ENCODE peak calls at places on chromosomes 5 and 9, in eight cellular contexts. One of them, this sample, is unnamed.

GRCh38 chr5:147685991-147686390 is 96.5 kb downstream of the JAKMIP2 start:
- DNase-seq in 8988T: no peak
- DNase-seq in non-pigmented ciliary epithelial cell: no peak
- DNase-seq in DMS153: no peak
- DNase-seq in activated CD4-positive, alpha-beta T cell treated with anti-CD3 and anti-CD28 coated beads, Interleukin-2, amount 50 U/mL, for 1 hour: no peak
- DNase-seq in putamen: peak
- DNase-seq in Peyer's patch: no peak
- DNase-seq in stimulated activated CD4-positive, alpha-beta T cell treated with anti-CD3 and anti-CD28 coated beads, TNF-alpha, amount 100 ng/mL, for 1 hour: no peak
- DNase-seq in this sample: no peak

GRCh38 chr5:125551246-125551645 is 804.8 kb upstream of the ZNF608 start:
- DNase-seq in stimulated activated CD4-positive, alpha-beta T cell treated with anti-CD3 and anti-CD28 coated beads, TNF-alpha, amount 100 ng/mL, for 1 hour: no peak
- DNase-seq in Peyer's patch: no peak
- DNase-seq in DMS153: no peak
- DNase-seq in activated CD4-positive, alpha-beta T cell treated with anti-CD3 and anti-CD28 coated beads, Interleukin-2, amount 50 U/mL, for 1 hour: no peak
- DNase-seq in 8988T: no peak
- DNase-seq in non-pigmented ciliary epithelial cell: no peak
- DNase-seq in putamen: no peak
- DNase-seq in this sample: no peak

GRCh38 chr5:157290156-157290980 is 24.4 kb downstream of the CYFIP2 start:
- DNase-seq in non-pigmented ciliary epithelial cell: peak
- DNase-seq in activated CD4-positive, alpha-beta T cell treated with anti-CD3 and anti-CD28 coated beads, Interleukin-2, amount 50 U/mL, for 1 hour: no peak
- DNase-seq in stimulated activated CD4-positive, alpha-beta T cell treated with anti-CD3 and anti-CD28 coated beads, TNF-alpha, amount 100 ng/mL, for 1 hour: no peak
- DNase-seq in DMS153: no peak
- DNase-seq in putamen: no peak
- DNase-seq in Peyer's patch: no peak
- DNase-seq in 8988T: no peak
- DNase-seq in this sample: no peak

GRCh38 chr9:36912620-36913019 is 121.4 kb downstream of the PAX5 start:
- DNase-seq in Peyer's patch: no peak
- DNase-seq in stimulated activated CD4-positive, alpha-beta T cell treated with anti-CD3 and anti-CD28 coated beads, TNF-alpha, amount 100 ng/mL, for 1 hour: no peak
- DNase-seq in DMS153: no peak
- DNase-seq in non-pigmented ciliary epithelial cell: no peak
- DNase-seq in 8988T: no peak
- DNase-seq in putamen: no peak
- DNase-seq in activated CD4-positive, alpha-beta T cell treated with anti-CD3 and anti-CD28 coated beads, Interleukin-2, amount 50 U/mL, for 1 hour: no peak
- DNase-seq in this sample: no peak

GRCh38 chr9:77016526-77017504 is 2.6 kb upstream of the FOXB2 start:
- DNase-seq in activated CD4-positive, alpha-beta T cell treated with anti-CD3 and anti-CD28 coated beads, Interleukin-2, amount 50 U/mL, for 1 hour: no peak
- DNase-seq in non-pigmented ciliary epithelial cell: no peak
- DNase-seq in putamen: no peak
- DNase-seq in stimulated activated CD4-positive, alpha-beta T cell treated with anti-CD3 and anti-CD28 coated beads, TNF-alpha, amount 100 ng/mL, for 1 hour: no peak
- DNase-seq in 8988T: peak
- DNase-seq in Peyer's patch: no peak
- DNase-seq in DMS153: no peak
- DNase-seq in this sample: no peak

GRCh38 chr5:115770466-115770865 is 46.0 kb downstream of the CDO1 start:
- DNase-seq in non-pigmented ciliary epithelial cell: no peak
- DNase-seq in DMS153: no peak
- DNase-seq in 8988T: no peak
- DNase-seq in stimulated activated CD4-positive, alpha-beta T cell treated with anti-CD3 and anti-CD28 coated beads, TNF-alpha, amount 100 ng/mL, for 1 hour: no peak
- DNase-seq in putamen: no peak
- DNase-seq in activated CD4-positive, alpha-beta T cell treated with anti-CD3 and anti-CD28 coated beads, Interleukin-2, amount 50 U/mL, for 1 hour: no peak
- DNase-seq in Peyer's patch: no peak
- DNase-seq in this sample: no peak

GRCh38 chr5:65809817-65810531 is 88.0 kb downstream of the NLN start:
- DNase-seq in DMS153: no peak
- DNase-seq in putamen: peak
- DNase-seq in stimulated activated CD4-positive, alpha-beta T cell treated with anti-CD3 and anti-CD28 coated beads, TNF-alpha, amount 100 ng/mL, for 1 hour: no peak
- DNase-seq in activated CD4-positive, alpha-beta T cell treated with anti-CD3 and anti-CD28 coated beads, Interleukin-2, amount 50 U/mL, for 1 hour: no peak
- DNase-seq in 8988T: no peak
- DNase-seq in non-pigmented ciliary epithelial cell: no peak
- DNase-seq in Peyer's patch: no peak
- DNase-seq in this sample: no peak

GRCh38 chr9:130994135-130994534 is 14.8 kb upstream of the LAMC3 start:
- DNase-seq in DMS153: no peak
- DNase-seq in 8988T: no peak
- DNase-seq in non-pigmented ciliary epithelial cell: no peak
- DNase-seq in putamen: no peak
- DNase-seq in activated CD4-positive, alpha-beta T cell treated with anti-CD3 and anti-CD28 coated beads, Interleukin-2, amount 50 U/mL, for 1 hour: no peak
- DNase-seq in stimulated activated CD4-positive, alpha-beta T cell treated with anti-CD3 and anti-CD28 coated beads, TNF-alpha, amount 100 ng/mL, for 1 hour: no peak
- DNase-seq in Peyer's patch: no peak
- DNase-seq in this sample: no peak

GRCh38 chr5:180130291-180130869 is 58.8 kb upstream of the RNF130 start:
- DNase-seq in activated CD4-positive, alpha-beta T cell treated with anti-CD3 and anti-CD28 coated beads, Interleukin-2, amount 50 U/mL, for 1 hour: no peak
- DNase-seq in putamen: no peak
- DNase-seq in non-pigmented ciliary epithelial cell: no peak
- DNase-seq in 8988T: no peak
- DNase-seq in DMS153: no peak
- DNase-seq in stimulated activated CD4-positive, alpha-beta T cell treated with anti-CD3 and anti-CD28 coated beads, TNF-alpha, amount 100 ng/mL, for 1 hour: no peak
- DNase-seq in Peyer's patch: peak
- DNase-seq in this sample: no peak

GRCh38 chr9:123311250-123311753 is 42.9 kb upstream of the STRBP start:
- DNase-seq in non-pigmented ciliary epithelial cell: no peak
- DNase-seq in 8988T: no peak
- DNase-seq in activated CD4-positive, alpha-beta T cell treated with anti-CD3 and anti-CD28 coated beads, Interleukin-2, amount 50 U/mL, for 1 hour: no peak
- DNase-seq in stimulated activated CD4-positive, alpha-beta T cell treated with anti-CD3 and anti-CD28 coated beads, TNF-alpha, amount 100 ng/mL, for 1 hour: no peak
- DNase-seq in DMS153: no peak
- DNase-seq in Peyer's patch: no peak
- DNase-seq in putamen: no peak
- DNase-seq in this sample: no peak

GRCh38 chr5:33662721-33663435 is 222.1 kb downstream of the TARS1 start:
- DNase-seq in putamen: no peak
- DNase-seq in 8988T: no peak
- DNase-seq in stimulated activated CD4-positive, alpha-beta T cell treated with anti-CD3 and anti-CD28 coated beads, TNF-alpha, amount 100 ng/mL, for 1 hour: no peak
- DNase-seq in non-pigmented ciliary epithelial cell: no peak
- DNase-seq in Peyer's patch: no peak
- DNase-seq in activated CD4-positive, alpha-beta T cell treated with anti-CD3 and anti-CD28 coated beads, Interleukin-2, amount 50 U/mL, for 1 hour: no peak
- DNase-seq in DMS153: no peak
- DNase-seq in this sample: no peak

GRCh38 chr9:109149722-109150121 is 17.3 kb downstream of the FRRS1L start:
- DNase-seq in putamen: no peak
- DNase-seq in stimulated activated CD4-positive, alpha-beta T cell treated with anti-CD3 and anti-CD28 coated beads, TNF-alpha, amount 100 ng/mL, for 1 hour: no peak
- DNase-seq in Peyer's patch: no peak
- DNase-seq in non-pigmented ciliary epithelial cell: no peak
- DNase-seq in DMS153: no peak
- DNase-seq in activated CD4-positive, alpha-beta T cell treated with anti-CD3 and anti-CD28 coated beads, Interleukin-2, amount 50 U/mL, for 1 hour: no peak
- DNase-seq in 8988T: no peak
- DNase-seq in this sample: no peak

GRCh38 chr5:172048539-172049101 is 42.2 kb upstream of the FBXW11 start:
- DNase-seq in activated CD4-positive, alpha-beta T cell treated with anti-CD3 and anti-CD28 coated beads, Interleukin-2, amount 50 U/mL, for 1 hour: no peak
- DNase-seq in DMS153: no peak
- DNase-seq in Peyer's patch: no peak
- DNase-seq in stimulated activated CD4-positive, alpha-beta T cell treated with anti-CD3 and anti-CD28 coated beads, TNF-alpha, amount 100 ng/mL, for 1 hour: no peak
- DNase-seq in non-pigmented ciliary epithelial cell: no peak
- DNase-seq in 8988T: no peak
- DNase-seq in putamen: no peak
- DNase-seq in this sample: no peak

GRCh38 chr5:24691073-24691472 is 46.3 kb upstream of the CDH10 start:
- DNase-seq in Peyer's patch: no peak
- DNase-seq in activated CD4-positive, alpha-beta T cell treated with anti-CD3 and anti-CD28 coated beads, Interleukin-2, amount 50 U/mL, for 1 hour: no peak
- DNase-seq in DMS153: no peak
- DNase-seq in putamen: no peak
- DNase-seq in stimulated activated CD4-positive, alpha-beta T cell treated with anti-CD3 and anti-CD28 coated beads, TNF-alpha, amount 100 ng/mL, for 1 hour: no peak
- DNase-seq in non-pigmented ciliary epithelial cell: no peak
- DNase-seq in 8988T: no peak
- DNase-seq in this sample: no peak

GRCh38 chr5:181045316-181045715 is 5.2 kb downstream of the BTNL9 start:
- DNase-seq in activated CD4-positive, alpha-beta T cell treated with anti-CD3 and anti-CD28 coated beads, Interleukin-2, amount 50 U/mL, for 1 hour: no peak
- DNase-seq in DMS153: no peak
- DNase-seq in putamen: no peak
- DNase-seq in non-pigmented ciliary epithelial cell: no peak
- DNase-seq in stimulated activated CD4-positive, alpha-beta T cell treated with anti-CD3 and anti-CD28 coated beads, TNF-alpha, amount 100 ng/mL, for 1 hour: no peak
- DNase-seq in 8988T: no peak
- DNase-seq in Peyer's patch: no peak
- DNase-seq in this sample: no peak

GRCh38 chr5:68484307-68485068 is 268.9 kb downstream of the PIK3R1 start:
- DNase-seq in activated CD4-positive, alpha-beta T cell treated with anti-CD3 and anti-CD28 coated beads, Interleukin-2, amount 50 U/mL, for 1 hour: no peak
- DNase-seq in 8988T: no peak
- DNase-seq in non-pigmented ciliary epithelial cell: peak
- DNase-seq in Peyer's patch: no peak
- DNase-seq in putamen: no peak
- DNase-seq in DMS153: no peak
- DNase-seq in stimulated activated CD4-positive, alpha-beta T cell treated with anti-CD3 and anti-CD28 coated beads, TNF-alpha, amount 100 ng/mL, for 1 hour: no peak
- DNase-seq in this sample: no peak

GRCh38 chr5:149961186-149961685 is 678 bp downstream of the SLC26A2 start:
- DNase-seq in DMS153: no peak
- DNase-seq in 8988T: no peak
- DNase-seq in non-pigmented ciliary epithelial cell: no peak
- DNase-seq in Peyer's patch: no peak
- DNase-seq in putamen: no peak
- DNase-seq in stimulated activated CD4-positive, alpha-beta T cell treated with anti-CD3 and anti-CD28 coated beads, TNF-alpha, amount 100 ng/mL, for 1 hour: no peak
- DNase-seq in activated CD4-positive, alpha-beta T cell treated with anti-CD3 and anti-CD28 coated beads, Interleukin-2, amount 50 U/mL, for 1 hour: no peak
- DNase-seq in this sample: no peak

This sample was measured in COR-L47.